ENCODE peak calls at places on chromosomes 7 and 10, in five cellular contexts. One of them, this sample, is unnamed. For H3K4me1, the result is how much of the 10 kb centered on the place peaks cover.

GRCh38 chr10:132397671-132398565 is 918 bp downstream of the PWWP2B start:
- DNase-seq in aorta: no peak
- DNase-seq in right lobe of liver: peak
- DNase-seq in A549: no peak
- DNase-seq in tibial artery: no peak
- DNase-seq in this sample: peak

GRCh38 chr7:17429579-17429978 is 131.1 kb downstream of the AHR start:
- DNase-seq in right lobe of liver: no peak
- DNase-seq in tibial artery: no peak
- DNase-seq in aorta: no peak
- DNase-seq in A549: no peak
- DNase-seq in this sample: no peak

GRCh38 chr10:107487284-107487683 is 322.8 kb upstream of the SORCS1 start:
- DNase-seq in A549: no peak
- DNase-seq in aorta: no peak
- DNase-seq in right lobe of liver: no peak
- DNase-seq in tibial artery: no peak
- DNase-seq in this sample: no peak

GRCh38 chr10:125284875-125285597 is 124.7 kb upstream of the CTBP2 start:
- DNase-seq in right lobe of liver: no peak
- DNase-seq in A549: no peak
- DNase-seq in aorta: no peak
- DNase-seq in tibial artery: no peak
- DNase-seq in this sample: peak

GRCh38 chr7:85529197-85529596 is 342.3 kb upstream of the SEMA3D start:
- DNase-seq in right lobe of liver: peak
- DNase-seq in aorta: no peak
- DNase-seq in A549: no peak
- DNase-seq in tibial artery: no peak
- DNase-seq in this sample: no peak

GRCh38 chr10:79184649-79185048 is 115.9 kb downstream of the ZMIZ1 start:
- DNase-seq in aorta: no peak
- DNase-seq in right lobe of liver: no peak
- DNase-seq in tibial artery: no peak
- DNase-seq in A549: no peak
- DNase-seq in this sample: no peak

GRCh38 chr7:30663414-30663813 is 18.8 kb downstream of the CRHR2 start:
- DNase-seq in aorta: no peak
- DNase-seq in right lobe of liver: no peak
- DNase-seq in tibial artery: no peak
- DNase-seq in A549: no peak
- DNase-seq in this sample: no peak

GRCh38 chr7:140080919-140081318 is 18.2 kb upstream of the PARP12 start:
- DNase-seq in A549: no peak
- DNase-seq in tibial artery: no peak
- DNase-seq in right lobe of liver: no peak
- DNase-seq in aorta: no peak
- DNase-seq in this sample: no peak

GRCh38 chr7:43824963-43825362 is 44.4 kb downstream of the MRPS24 start:
- DNase-seq in aorta: no peak
- DNase-seq in A549: no peak
- DNase-seq in tibial artery: no peak
- DNase-seq in right lobe of liver: no peak
- DNase-seq in this sample: no peak

GRCh38 chr7:50092579-50093411 is at the start of gene ZPBP:
- DNase-seq in aorta: no peak
- DNase-seq in tibial artery: no peak
- DNase-seq in A549: no peak
- DNase-seq in right lobe of liver: peak
- DNase-seq in this sample: peak

GRCh38 chr10:70671619-70672164 is 614 bp upstream of the ADAMTS14 start:
- DNase-seq in A549: no peak
- DNase-seq in tibial artery: no peak
- DNase-seq in right lobe of liver: no peak
- DNase-seq in aorta: no peak
- DNase-seq in this sample: no peak

GRCh38 chr10:11229893-11230292 is 212.2 kb downstream of the CELF2 start:
- DNase-seq in tibial artery: no peak
- DNase-seq in right lobe of liver: no peak
- DNase-seq in aorta: no peak
- DNase-seq in A549: no peak
- DNase-seq in this sample: no peak

GRCh38 chr7:157136372-157136771 is 2.4 kb upstream of the UBE3C start:
- DNase-seq in tibial artery: no peak
- DNase-seq in right lobe of liver: no peak
- DNase-seq in aorta: no peak
- DNase-seq in A549: peak
- DNase-seq in this sample: no peak
- H3K4me3 ChIP-seq in tibial artery: no peak
- H3K4me3 ChIP-seq in right lobe of liver: no peak
- H3K4me3 ChIP-seq in aorta: no peak
- H3K4me3 ChIP-seq in A549: no peak
- H3K4me3 ChIP-seq in this sample: no peak

DNA sequence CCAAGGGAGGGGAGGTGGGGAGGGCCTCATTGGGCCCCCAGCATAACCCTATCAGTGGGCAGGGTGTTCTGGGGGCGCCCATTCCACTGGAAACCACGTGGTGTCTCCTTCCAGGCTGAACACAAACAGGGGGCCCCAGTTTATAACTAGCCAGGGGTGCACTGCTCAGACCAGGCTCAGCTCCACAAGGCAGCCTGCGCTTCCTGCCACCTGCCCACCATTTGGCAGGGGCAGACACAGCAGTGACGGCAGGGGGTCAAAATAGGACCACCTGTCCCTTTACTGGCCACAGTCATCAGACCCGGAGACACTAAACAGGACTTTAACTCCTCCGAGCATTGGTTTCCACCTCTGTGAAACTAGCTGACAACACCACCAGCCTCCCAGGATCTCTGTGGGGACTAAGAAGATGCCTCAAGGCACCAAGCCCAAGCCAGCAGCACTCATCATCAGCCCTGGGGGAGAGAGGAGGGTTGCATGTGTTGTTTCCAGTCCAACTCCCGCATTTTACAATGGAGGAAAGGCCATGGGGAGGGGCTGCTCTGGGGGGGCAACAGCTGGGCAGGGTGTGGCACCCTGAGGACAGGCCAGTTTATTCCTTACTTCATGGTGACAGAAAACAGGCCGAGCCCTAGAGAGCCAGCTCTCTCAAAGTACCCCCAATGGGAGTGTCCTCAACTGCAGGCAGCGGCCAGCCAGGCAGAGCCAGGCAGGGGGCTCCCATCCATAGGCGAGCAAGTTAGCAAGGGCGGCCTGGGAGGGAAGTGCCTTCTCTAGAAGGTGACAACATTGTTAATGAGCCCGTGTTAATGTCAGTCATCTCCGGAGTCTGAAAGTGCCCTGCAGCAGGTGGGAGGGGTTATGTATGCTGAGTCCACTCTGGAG is 127.6 kb downstream of the TNS3 start:
- DNase-seq in tibial artery: peak
- DNase-seq in right lobe of liver: no peak
- DNase-seq in aorta: peak
- DNase-seq in A549: no peak
- DNase-seq in this sample: no peak
- H3K4me1 ChIP-seq in tibial artery: half or more
- H3K4me1 ChIP-seq in right lobe of liver: under half
- H3K4me1 ChIP-seq in aorta: under half
- H3K4me1 ChIP-seq in A549: half or more
- H3K4me1 ChIP-seq in this sample: under half

GRCh38 chr10:22345301-22346086 is at the start of gene SPAG6:
- DNase-seq in tibial artery: peak
- DNase-seq in right lobe of liver: peak
- DNase-seq in aorta: peak
- DNase-seq in A549: no peak
- DNase-seq in this sample: no peak
- H3K4me3 ChIP-seq in tibial artery: no peak
- H3K4me3 ChIP-seq in right lobe of liver: peak
- H3K4me3 ChIP-seq in aorta: no peak
- H3K4me3 ChIP-seq in A549: no peak
- H3K4me3 ChIP-seq in this sample: no peak

GRCh38 chr10:586151-586550 is 103.3 kb downstream of the DIP2C start:
- DNase-seq in A549: no peak
- DNase-seq in aorta: no peak
- DNase-seq in tibial artery: no peak
- DNase-seq in right lobe of liver: no peak
- DNase-seq in this sample: no peak

GRCh38 chr10:588246-589165 is 101.0 kb downstream of the DIP2C start:
- DNase-seq in tibial artery: peak
- DNase-seq in right lobe of liver: no peak
- DNase-seq in aorta: peak
- DNase-seq in A549: no peak
- DNase-seq in this sample: no peak

GRCh38 chr10:586716-587115 is 102.8 kb downstream of the DIP2C start:
- DNase-seq in aorta: no peak
- DNase-seq in A549: no peak
- DNase-seq in tibial artery: no peak
- DNase-seq in right lobe of liver: no peak
- DNase-seq in this sample: no peak

GRCh38 chr10:583433-583832 is 106.0 kb downstream of the DIP2C start:
- DNase-seq in A549: no peak
- DNase-seq in tibial artery: no peak
- DNase-seq in aorta: no peak
- DNase-seq in right lobe of liver: no peak
- DNase-seq in this sample: no peak

DNA sequence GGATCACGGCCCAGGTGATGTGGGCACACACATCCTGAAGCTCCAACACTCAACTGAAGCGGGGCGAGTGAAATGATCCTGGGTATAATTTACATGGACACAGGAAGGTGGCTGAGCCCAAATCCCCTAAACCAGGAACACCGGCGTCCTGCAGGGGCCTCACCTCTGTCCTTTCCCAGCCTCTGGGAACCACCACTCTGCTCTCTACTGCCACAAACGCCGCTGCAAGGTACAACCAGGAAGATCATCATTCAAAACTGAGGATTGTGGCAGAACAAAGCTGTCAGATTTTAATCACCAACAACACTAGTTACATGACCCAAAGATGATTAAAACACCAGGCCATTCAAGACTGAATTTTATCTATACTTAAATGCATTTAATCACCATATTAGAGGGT is 104.0 kb downstream of the DIP2C start:
- DNase-seq in right lobe of liver: no peak
- DNase-seq in tibial artery: no peak
- DNase-seq in aorta: no peak
- DNase-seq in A549: no peak
- DNase-seq in this sample: no peak
- H3K4me1 ChIP-seq in right lobe of liver: under half
- H3K4me1 ChIP-seq in tibial artery: half or more
- H3K4me1 ChIP-seq in aorta: under half
- H3K4me1 ChIP-seq in A549: under half
- H3K4me1 ChIP-seq in this sample: under half

DNA sequence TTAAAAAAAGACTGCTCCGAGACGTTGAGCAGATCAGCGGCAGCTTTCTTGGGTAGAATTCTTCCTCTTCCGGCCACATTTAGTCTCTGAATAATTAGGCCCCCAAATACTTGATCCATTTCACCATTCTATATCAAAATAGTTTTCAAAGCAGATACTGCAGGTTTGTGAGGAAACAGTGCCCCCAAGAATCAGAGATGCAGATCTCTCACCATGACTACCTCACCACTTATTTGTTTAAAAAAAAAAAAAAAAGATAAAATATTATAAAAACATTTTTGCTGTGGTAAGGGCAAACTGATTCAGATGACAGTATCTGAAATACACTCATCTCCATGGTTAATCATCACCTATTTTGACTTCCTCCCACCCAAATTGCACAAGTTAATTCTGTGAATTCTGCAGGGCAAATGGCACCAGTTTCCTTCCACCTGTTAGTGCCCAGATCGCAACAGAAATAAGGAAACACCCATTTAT is 210.4 kb downstream of the FAM107B start:
- DNase-seq in aorta: no peak
- DNase-seq in right lobe of liver: no peak
- DNase-seq in A549: no peak
- DNase-seq in tibial artery: no peak
- DNase-seq in this sample: no peak
- H3K4me3 ChIP-seq in aorta: no peak
- H3K4me3 ChIP-seq in right lobe of liver: no peak
- H3K4me3 ChIP-seq in A549: no peak
- H3K4me3 ChIP-seq in tibial artery: no peak
- H3K4me3 ChIP-seq in this sample: no peak

GRCh38 chr7:100167912-100168323 is 499 bp downstream of the GAL3ST4 start:
- DNase-seq in aorta: no peak
- DNase-seq in A549: no peak
- DNase-seq in tibial artery: no peak
- DNase-seq in right lobe of liver: no peak
- DNase-seq in this sample: no peak

GRCh38 chr7:100166966-100167911 is 1.2 kb downstream of the GAL3ST4 start:
- DNase-seq in right lobe of liver: no peak
- DNase-seq in aorta: peak
- DNase-seq in A549: no peak
- DNase-seq in tibial artery: no peak
- DNase-seq in this sample: no peak

GRCh38 chr7:100171087-100171681 is 2.8 kb upstream of the GAL3ST4 start:
- DNase-seq in right lobe of liver: no peak
- DNase-seq in aorta: peak
- DNase-seq in A549: no peak
- DNase-seq in tibial artery: no peak
- DNase-seq in this sample: no peak

GRCh38 chr7:100170111-100170897 is 1.9 kb upstream of the GAL3ST4 start:
- DNase-seq in right lobe of liver: no peak
- DNase-seq in A549: no peak
- DNase-seq in tibial artery: no peak
- DNase-seq in aorta: peak
- DNase-seq in this sample: no peak

GRCh38 chr7:100169147-100169850 is 882 bp upstream of the GAL3ST4 start:
- DNase-seq in aorta: peak
- DNase-seq in tibial artery: no peak
- DNase-seq in A549: no peak
- DNase-seq in right lobe of liver: no peak
- DNase-seq in this sample: no peak
- H3K4me1 ChIP-seq in aorta: under half
- H3K4me1 ChIP-seq in tibial artery: under half
- H3K4me1 ChIP-seq in A549: under half
- H3K4me1 ChIP-seq in right lobe of liver: under half
- H3K4me1 ChIP-seq in this sample: under half